ENCODE peak calls at places on chromosomes 1 and 21, in six cellular contexts. L, U, T, I, X and D are unnamed samples. For H3K4me1, the result is how much of the 10 kb centered on the place peaks cover.

GRCh38 chr1:3954391-3955160 is 54.5 kb upstream of the C1orf174 start:
- DNase-seq in U (no peak), I (no peak), X (no peak), T (no peak), L (no peak), D (no peak)

GRCh38 chr1:33792651-33793050 is 71.2 kb upstream of the HMGB4 start:
- DNase-seq in X (no peak), T (no peak), U (no peak), L (no peak), I (no peak), D (no peak)

GRCh38 chr1:7424352-7424890 is 346.7 kb upstream of the VAMP3 start:
- DNase-seq in T (no peak), X (peak), U (no peak), L (no peak), I (no peak), D (no peak)

GRCh38 chr1:29746076-29746665 is 509.8 kb downstream of the PTPRU start:
- DNase-seq in T (no peak), X (no peak), U (no peak), I (no peak), L (no peak), D (no peak)

GRCh38 chr1:233679598-233679997 is 65.7 kb downstream of the KCNK1 start:
- DNase-seq in I (no peak), T (no peak), X (no peak), U (no peak), L (no peak), D (no peak)

GRCh38 chr1:6508876-6509602 is 17.6 kb upstream of the PLEKHG5 start:
- DNase-seq in I (no peak), L (no peak), X (no peak), T (peak), U (no peak), D (no peak)

GRCh38 chr1:94012686-94013330 is 103.6 kb upstream of the GCLM start:
- DNase-seq in X (no peak), I (no peak), T (no peak), U (no peak), L (no peak), D (no peak)

GRCh38 chr1:110672001-110672752 is 2.6 kb downstream of the KCNA3 start:
- DNase-seq in L (no peak), I (peak), X (no peak), T (peak), U (no peak), D (no peak)

GRCh38 chr1:89826594-89826993 is 5.8 kb downstream of the LRRC8D start:
- DNase-seq in T (no peak), X (no peak), L (no peak), I (no peak), U (no peak), D (no peak)

GRCh38 chr1:51222809-51223208 is 13.3 kb upstream of the RNF11 start:
- DNase-seq in X (no peak), U (no peak), T (no peak), I (no peak), L (no peak), D (no peak)

GRCh38 chr1:154264454-154264853 is 8.0 kb upstream of the HAX1 start:
- DNase-seq in T (no peak), U (no peak), X (no peak), I (no peak), L (no peak), D (no peak)

GRCh38 chr1:26305667-26306289 is 658 bp downstream of the UBXN11 start:
- DNase-seq in U (no peak), I (no peak), T (peak), X (no peak), L (no peak), D (no peak)

GRCh38 chr1:10665226-10665625 is 131.2 kb downstream of the CASZ1 start:
- DNase-seq in L (no peak), I (no peak), X (no peak), U (no peak), T (no peak), D (no peak)

GRCh38 chr1:10663668-10664035 is 132.8 kb downstream of the CASZ1 start:
- DNase-seq in T (peak), I (no peak), L (no peak), U (no peak), X (peak), D (no peak)

GRCh38 chr1:10665930-10666850 is 130.3 kb downstream of the CASZ1 start:
- DNase-seq in L (no peak), U (no peak), X (peak), I (no peak), T (no peak), D (no peak)

GRCh38 chr1:10662824-10663667 is 133.4 kb downstream of the CASZ1 start:
- DNase-seq in T (no peak), U (no peak), L (no peak), I (no peak), X (no peak), D (no peak)

DNA sequence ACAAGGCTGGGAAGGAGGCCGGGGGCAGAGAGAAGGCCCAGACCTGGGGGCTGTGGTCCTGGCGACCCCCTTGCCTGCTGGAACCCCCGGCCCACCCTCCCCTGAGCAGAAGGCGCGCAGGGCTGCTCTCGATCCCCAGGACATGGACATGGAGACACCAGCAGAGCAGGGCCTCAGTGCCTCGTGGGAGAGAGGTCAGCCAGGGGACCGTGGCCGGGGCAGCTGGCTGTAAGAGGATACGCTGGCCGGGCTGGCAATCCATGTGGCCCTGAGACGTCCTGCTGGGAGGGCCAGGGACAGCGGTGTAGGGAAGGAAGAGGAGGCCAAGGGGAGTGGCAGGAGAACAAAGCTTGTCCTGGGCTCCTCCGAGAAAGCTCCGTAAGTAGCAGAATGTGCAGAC is 132.2 kb downstream of the CASZ1 start:
- DNase-seq in L (no peak), U (no peak), X (peak), I (no peak), T (no peak), D (no peak)
- H3K4me1 ChIP-seq in L (under half), U (under half), X (under half), I (under half), T (under half), D (under half)

DNA sequence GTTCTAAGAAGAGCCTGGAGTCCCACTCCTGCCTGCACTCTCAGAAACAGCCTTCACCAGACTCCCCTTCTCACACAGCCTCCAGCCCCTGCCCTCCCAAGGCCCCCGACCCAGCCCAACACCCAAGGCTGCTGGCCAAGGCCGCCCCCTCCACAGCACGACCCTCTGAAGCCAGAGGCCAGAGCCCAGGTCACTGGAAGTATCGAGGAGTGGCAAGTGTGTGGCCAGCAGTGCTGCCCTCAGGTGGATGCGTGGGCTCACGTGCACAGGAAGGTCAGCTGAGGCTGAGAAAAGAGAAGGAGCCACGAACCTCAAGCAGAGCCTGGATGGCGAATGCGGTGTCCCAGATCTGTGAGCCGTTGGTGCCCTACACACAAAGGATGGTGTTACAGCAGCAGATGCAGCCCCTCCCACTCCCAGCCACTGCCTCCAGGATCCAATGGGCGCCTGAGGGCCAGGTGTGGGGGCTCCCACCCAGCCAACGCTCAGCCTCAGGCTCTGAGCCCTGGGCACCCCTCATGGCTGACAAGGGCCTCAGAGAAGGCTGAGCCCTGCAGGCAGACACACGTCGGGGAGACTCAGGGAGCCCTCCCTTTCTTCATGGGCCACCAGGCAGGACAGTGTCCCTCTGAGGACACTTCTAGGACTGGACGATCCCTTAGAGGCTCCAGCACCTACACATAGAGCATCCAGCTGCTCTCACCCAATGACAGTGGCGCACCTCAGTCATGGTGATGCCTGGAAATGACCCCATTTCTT is 18.0 kb downstream of the LSS start:
- DNase-seq in U (no peak), T (no peak), L (no peak), I (no peak), X (peak), D (no peak)
- TF ChIP-seq CTCF in U (no peak), T (no peak), L (peak), I (no peak), X (no peak), D (no peak)

GRCh38 chr1:230194525-230194924 is 127.5 kb downstream of the GALNT2 start:
- DNase-seq in L (no peak), T (no peak), I (no peak), X (no peak), U (no peak), D (no peak)

GRCh38 chr1:230188826-230189225 is 121.8 kb downstream of the GALNT2 start:
- DNase-seq in I (no peak), L (no peak), T (no peak), X (no peak), U (no peak), D (no peak)

GRCh38 chr1:230191079-230191478 is 124.0 kb downstream of the GALNT2 start:
- DNase-seq in L (no peak), T (peak), I (no peak), U (no peak), X (no peak), D (no peak)

GRCh38 chr1:230189276-230190183 is 122.5 kb downstream of the GALNT2 start:
- DNase-seq in L (no peak), X (no peak), U (no peak), I (no peak), T (no peak), D (no peak)

GRCh38 chr1:230191839-230192238 is 124.8 kb downstream of the GALNT2 start:
- DNase-seq in L (no peak), X (no peak), I (no peak), T (no peak), U (no peak), D (no peak)
- H3K4me1 ChIP-seq in L (under half), X (under half), I (under half), T (under half), U (under half), D (under half)

DNA sequence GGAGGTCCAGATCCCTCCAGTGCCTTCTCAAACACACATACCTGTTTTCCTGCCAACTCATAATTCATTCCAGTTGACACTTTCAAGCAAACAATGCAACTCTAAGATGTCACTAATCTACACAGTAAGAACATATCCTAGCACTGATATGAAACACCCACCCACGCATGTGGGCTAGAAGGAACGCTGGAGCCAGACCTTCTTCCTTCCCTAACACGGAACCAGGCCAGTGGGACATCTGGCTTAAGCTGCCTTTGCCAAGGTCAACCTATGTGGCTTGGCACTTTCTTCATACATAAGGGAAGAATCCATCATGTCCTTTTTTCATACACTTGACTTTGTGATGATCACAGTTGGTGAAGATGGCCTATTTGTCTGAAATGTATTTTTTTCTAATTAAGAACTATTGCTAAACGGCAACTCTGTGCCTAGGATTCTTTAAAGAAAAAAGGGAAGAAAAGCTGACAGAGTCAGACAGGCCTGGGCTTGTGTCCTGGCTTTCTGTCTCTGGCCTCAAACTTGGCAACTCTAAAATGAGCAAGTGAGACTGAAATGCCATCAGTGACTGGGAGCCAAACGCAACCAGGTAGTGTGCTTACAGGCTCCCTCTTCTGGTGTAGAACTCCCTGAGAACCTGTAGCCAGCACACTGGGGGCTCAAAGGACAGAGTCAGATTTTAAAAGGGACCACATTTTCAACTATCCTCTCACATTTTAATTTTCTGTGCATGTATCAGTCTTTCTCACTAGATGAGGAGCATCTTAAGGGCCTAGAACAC is 92.6 kb upstream of the BEND5 start:
- DNase-seq in X (no peak), L (no peak), I (no peak), U (no peak), T (no peak), D (no peak)
- TF ChIP-seq CTCF in X (no peak), L (peak), I (peak), U (no peak), T (peak), D (peak)

GRCh38 chr1:8816306-8816705 is 1.1 kb downstream of the RERE start:
- DNase-seq in L (no peak), I (peak), X (no peak), U (no peak), T (peak), D (no peak)

GRCh38 chr1:8818325-8818775 is 910 bp upstream of the RERE start:
- DNase-seq in L (no peak), U (no peak), X (peak), I (no peak), T (peak), D (no peak)

GRCh38 chr1:8816831-8817412 is 518 bp downstream of the RERE start:
- DNase-seq in L (no peak), X (peak), U (no peak), I (peak), T (peak), D (no peak)

GRCh38 chr1:8815582-8816285 is 1.7 kb downstream of the RERE start:
- DNase-seq in I (peak), U (no peak), L (no peak), X (no peak), T (peak), D (no peak)

DNA sequence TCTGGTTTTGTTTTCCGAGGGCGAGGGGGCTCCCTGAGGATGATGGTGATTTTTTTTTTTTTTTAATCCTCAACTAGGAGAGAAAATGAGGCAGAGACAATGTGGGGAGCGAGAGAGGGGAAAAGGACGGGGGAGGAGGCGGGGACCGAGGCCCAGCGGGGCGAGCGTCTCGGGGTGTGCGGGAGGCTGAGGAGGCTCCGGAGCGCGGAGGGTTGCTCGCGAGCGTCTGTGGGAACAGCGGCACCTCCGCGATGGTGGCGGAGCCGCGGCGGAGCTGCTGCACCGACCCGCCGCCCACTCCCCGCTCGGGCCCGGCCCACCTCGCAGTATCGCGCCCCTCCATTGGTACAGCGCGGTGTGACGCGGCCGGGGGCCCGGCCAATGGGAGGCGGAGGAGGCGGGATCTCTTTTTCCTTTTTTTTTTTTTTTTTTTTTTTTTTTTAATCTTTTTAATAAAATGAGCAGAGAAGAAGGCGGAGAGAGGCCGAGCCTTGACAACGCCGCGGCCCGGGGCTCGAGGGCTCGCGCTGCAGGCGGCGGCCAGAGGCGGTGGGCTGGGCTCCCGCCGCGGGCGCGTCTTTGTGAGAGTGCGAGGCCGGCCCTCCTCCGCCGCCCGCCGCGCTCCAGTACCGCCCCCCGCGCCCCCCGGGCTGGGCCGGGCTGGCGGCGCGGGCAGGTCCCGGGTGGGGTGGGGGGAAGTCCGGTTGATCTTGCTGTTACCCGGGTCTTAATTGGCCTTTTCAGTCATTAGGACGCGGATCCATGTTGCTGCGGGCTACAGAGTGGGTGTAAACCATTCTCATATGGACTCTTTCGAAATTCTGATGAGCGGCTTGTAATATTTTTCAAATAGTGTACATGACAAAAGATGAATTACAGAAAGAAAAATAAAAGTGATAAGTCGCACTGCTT is at the start of gene RERE:
- DNase-seq in X (peak), L (peak), T (peak), U (peak), I (peak), D (peak)
- H3K4me1 ChIP-seq in X (under half), L (under half), T (under half), U (under half), I (under half), D (under half)

GRCh38 chr1:85230305-85230977 is 29.0 kb downstream of the C1orf52 start:
- DNase-seq in X (no peak), I (no peak), L (no peak), U (no peak), T (no peak), D (no peak)
- TF ChIP-seq CTCF in X (peak), I (peak), L (peak), U (no peak), T (peak), D (no peak)

GRCh38 chr1:180560200-180560867 is 1.6 kb downstream of the OVAAL start:
- DNase-seq in T (no peak), X (peak), I (no peak), U (peak), L (no peak), D (no peak)
- H3K4me1 ChIP-seq in T (under half), X (under half), I (under half), U (under half), L (under half), D (under half)

GRCh38 chr1:202217951-202218350 is 24.4 kb downstream of the LGR6 start:
- DNase-seq in L (no peak), U (no peak), I (no peak), X (no peak), T (no peak), D (no peak)
- TF ChIP-seq CTCF in L (no peak), U (no peak), I (no peak), X (no peak), T (no peak), D (no peak)

DNA sequence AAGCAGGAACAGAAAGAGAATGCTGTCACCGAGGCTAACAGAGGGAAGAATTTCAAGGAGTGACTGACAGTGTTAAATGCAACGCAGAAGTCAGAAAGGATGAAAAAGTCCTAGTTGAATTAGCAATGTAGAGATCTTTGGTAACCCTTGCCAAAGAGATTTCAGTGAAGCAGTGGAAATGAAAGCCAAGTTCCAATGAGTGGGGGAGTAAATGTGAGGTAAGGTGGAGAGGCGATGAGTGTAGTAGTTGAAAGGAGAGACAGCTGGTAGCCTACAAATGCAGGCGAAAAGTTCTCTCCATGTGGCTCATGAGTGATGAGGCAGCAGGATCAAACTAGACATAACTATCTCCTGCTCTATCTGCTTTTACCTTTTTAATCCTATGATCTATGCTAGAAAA is 74.6 kb upstream of the IPO9 start:
- DNase-seq in I (no peak), T (no peak), U (no peak), X (no peak), L (no peak), D (no peak)
- H3K4me1 ChIP-seq in I (half or more), T (half or more), U (half or more), X (under half), L (under half), D (half or more)